ENCODE peak calls at places on chromosomes 5 and 9, in four cellular contexts. One of them, this sample, is unnamed.

GRCh38 chr5:175922192-175922885 is 45.8 kb downstream of the THOC3 start:
- DNase-seq in ELR: peak; percentile 94
- DNase-seq in adipocyte: peak; percentile 86
- DNase-seq in NCI-H1436: no peak
- DNase-seq in this sample: no peak

GRCh38 chr9:27276182-27277030 is 20.5 kb downstream of the EQTN start:
- DNase-seq in adipocyte: peak; percentile 89
- DNase-seq in NCI-H1436: peak; percentile 66
- DNase-seq in ELR: peak; percentile 64
- DNase-seq in this sample: peak; percentile 59

GRCh38 chr5:96855041-96855872 is 21.0 kb upstream of the ERAP2 start:
- DNase-seq in ELR: peak; percentile 10
- DNase-seq in adipocyte: no peak
- DNase-seq in NCI-H1436: no peak
- DNase-seq in this sample: no peak

GRCh38 chr5:123868267-123868666 is 356.3 kb downstream of the CSNK1G3 start:
- DNase-seq in adipocyte: no peak
- DNase-seq in ELR: no peak
- DNase-seq in NCI-H1436: peak; percentile 61
- DNase-seq in this sample: no peak

GRCh38 chr9:12816656-12817101 is 41.9 kb downstream of the LURAP1L start:
- DNase-seq in ELR: no peak
- DNase-seq in adipocyte: no peak
- DNase-seq in NCI-H1436: no peak
- DNase-seq in this sample: no peak

GRCh38 chr9:16265671-16266070 is 604.8 kb downstream of the BNC2 start:
- DNase-seq in adipocyte: no peak
- DNase-seq in ELR: no peak
- DNase-seq in NCI-H1436: no peak
- DNase-seq in this sample: no peak

GRCh38 chr9:3960661-3961144 is 339.2 kb downstream of the GLIS3 start:
- DNase-seq in NCI-H1436: no peak
- DNase-seq in adipocyte: no peak
- DNase-seq in ELR: peak; percentile 78
- DNase-seq in this sample: no peak

GRCh38 chr9:101121836-101122399 is 93.4 kb downstream of the PLPPR1 start:
- DNase-seq in NCI-H1436: no peak
- DNase-seq in ELR: no peak
- DNase-seq in adipocyte: no peak
- DNase-seq in this sample: no peak

GRCh38 chr9:81851340-81851739 is 76.9 kb upstream of the SPATA31D4 start:
- DNase-seq in ELR: no peak
- DNase-seq in NCI-H1436: no peak
- DNase-seq in adipocyte: no peak
- DNase-seq in this sample: no peak

GRCh38 chr9:90870646-90871326 is 69.2 kb downstream of the SYK start:
- DNase-seq in ELR: peak; percentile 49
- DNase-seq in NCI-H1436: no peak
- DNase-seq in adipocyte: peak; percentile 75
- DNase-seq in this sample: peak; percentile 22

GRCh38 chr5:161432798-161433197 is 113.7 kb downstream of the GABRB2 start:
- DNase-seq in adipocyte: no peak
- DNase-seq in ELR: no peak
- DNase-seq in NCI-H1436: no peak
- DNase-seq in this sample: no peak

GRCh38 chr5:88743231-88743879 is 139.6 kb downstream of the MEF2C start:
- DNase-seq in adipocyte: peak; percentile 3
- DNase-seq in NCI-H1436: no peak
- DNase-seq in ELR: peak; percentile 49
- DNase-seq in this sample: peak; percentile 13

GRCh38 chr5:10295619-10296326 is 11.9 kb downstream of the CMBL start:
- DNase-seq in NCI-H1436: no peak
- DNase-seq in adipocyte: no peak
- DNase-seq in ELR: peak; percentile 49
- DNase-seq in this sample: no peak

GRCh38 chr5:102600964-102601363 is 102.2 kb upstream of the SLCO6A1 start:
- DNase-seq in adipocyte: no peak
- DNase-seq in ELR: peak; percentile 21
- DNase-seq in NCI-H1436: no peak
- DNase-seq in this sample: no peak

GRCh38 chr9:95024097-95024671 is 293.3 kb downstream of the FANCC start:
- DNase-seq in ELR: peak; percentile 51
- DNase-seq in adipocyte: no peak
- DNase-seq in NCI-H1436: no peak
- DNase-seq in this sample: peak; percentile 69

GRCh38 chr5:855771-856530 is 5.2 kb upstream of the ZDHHC11 start:
- DNase-seq in adipocyte: no peak
- DNase-seq in ELR: peak; percentile 20
- DNase-seq in NCI-H1436: no peak
- DNase-seq in this sample: peak; percentile 43

GRCh38 chr5:122515709-122516431 is 203.8 kb downstream of the SNCAIP start:
- DNase-seq in ELR: peak; percentile 72
- DNase-seq in NCI-H1436: peak; percentile 64
- DNase-seq in adipocyte: peak; percentile 92
- DNase-seq in this sample: peak; percentile 89

This sample was measured in mesendoderm.